ENCODE peak calls at places on chromosome 21, in five cellular contexts. U is bronchial epithelial cell, E is B cell, B is foreskin fibroblast, J is nephron progenitor cell. M is an unnamed sample.
A peak's percentile ranks its signal among the peaks of the same experiment; 100 is the strongest.

GRCh38 chr21:45158491-45159423 is 84.4 kb downstream of the ADARB1 start:
- DNase-seq in U (no peak), E (no peak), B (no peak), J (no peak), M (no peak)

GRCh38 chr21:43889055-43889454 is 24.0 kb downstream of the AGPAT3 start:
- DNase-seq in U (no peak), E (no peak), B (no peak), J (no peak), M (no peak)

GRCh38 chr21:17903029-17903806 is 84.1 kb upstream of the C21orf91 start:
- DNase-seq in U (peak; percentile 61), E (no peak), B (peak; percentile 38), J (no peak), M (peak; percentile 43)

GRCh38 chr21:44354001-44354405 is 582 bp downstream of the TRPM2 start:
- DNase-seq in U (no peak), E (no peak), B (no peak), J (no peak), M (no peak)

GRCh38 chr21:37582613-37583012 is 216.0 kb downstream of the DYRK1A start:
- DNase-seq in U (no peak), E (no peak), B (peak; percentile 78), J (no peak), M (peak; percentile 55)

GRCh38 chr21:34635307-34635706 is 20.4 kb upstream of the RCAN1 start:
- DNase-seq in U (no peak), E (no peak), B (no peak), J (no peak), M (no peak)

GRCh38 chr21:46063227-46063626 is 34.7 kb upstream of the COL6A2 start:
- DNase-seq in U (no peak), E (no peak), B (peak; percentile 51), J (no peak), M (no peak)

GRCh38 chr21:20856926-20857325 is 141.3 kb upstream of the NCAM2 start:
- DNase-seq in U (no peak), E (no peak), B (no peak), J (no peak), M (no peak)

GRCh38 chr21:37208741-37209225 is 58.4 kb downstream of the VPS26C start:
- DNase-seq in U (no peak), E (peak; percentile 64), B (no peak), J (peak; percentile 46), M (peak; percentile 74)

GRCh38 chr21:43281661-43282357 is 113.0 kb downstream of the CRYAA start:
- DNase-seq in U (no peak), E (no peak), B (no peak), J (no peak), M (no peak)

GRCh38 chr21:36791695-36792451 is 93.0 kb downstream of the SIM2 start:
- DNase-seq in U (no peak), E (no peak), B (no peak), J (no peak), M (no peak)

GRCh38 chr21:36115138-36115710 is 19.7 kb upstream of the CBR3 start:
- DNase-seq in U (no peak), E (no peak), B (no peak), J (no peak), M (no peak)

GRCh38 chr21:40054403-40054802 is 187.2 kb downstream of the PCP4 start:
- DNase-seq in U (peak; percentile 57), E (no peak), B (no peak), J (no peak), M (no peak)

GRCh38 chr21:40143822-40144525 is 276.7 kb downstream of the PCP4 start:
- DNase-seq in U (peak; percentile 33), E (no peak), B (peak; percentile 55), J (peak; percentile 84), M (peak; percentile 27)

GRCh38 chr21:34333150-34333739 is 30.6 kb upstream of the KCNE2 start:
- DNase-seq in U (no peak), E (no peak), B (peak; percentile 60), J (no peak), M (no peak)

GRCh38 chr21:42991992-42992740 is 17.8 kb downstream of the PKNOX1 start:
- DNase-seq in U (peak; percentile 27), E (no peak), B (peak; percentile 96), J (no peak), M (no peak)

GRCh38 chr21:36134820-36135390 is at the start of gene CBR3:
- DNase-seq in U (no peak), E (no peak), B (peak; percentile 77), J (peak; percentile 40), M (peak; percentile 39)

GRCh38 chr21:32403201-32403701 is 9.3 kb upstream of the EVA1C start:
- DNase-seq in U (peak; percentile 39), E (no peak), B (peak; percentile 84), J (peak; percentile 57), M (peak; percentile 51)

GRCh38 chr21:33063907-33064622 is 5.9 kb upstream of the OLIG1 start:
- DNase-seq in U (no peak), E (no peak), B (no peak), J (no peak), M (no peak)

GRCh38 chr21:25307489-25307888 is 299.8 kb downstream of the MRPL39 start:
- DNase-seq in U (peak; percentile 20), E (no peak), B (peak; percentile 53), J (no peak), M (no peak)

GRCh38 chr21:33901421-33902288 is 13.9 kb downstream of the ATP5PO start:
- DNase-seq in U (peak; percentile 34), E (no peak), B (peak; percentile 71), J (peak; percentile 41), M (no peak)

GRCh38 chr21:14453339-14453738 is 70.4 kb upstream of the HSPA13 start:
- DNase-seq in U (no peak), E (no peak), B (no peak), J (no peak), M (peak; percentile 37)

GRCh38 chr21:45110873-45111624 is 36.7 kb downstream of the ADARB1 start:
- DNase-seq in U (no peak), E (peak; percentile 49), B (no peak), J (no peak), M (no peak)

GRCh38 chr21:43772368-43772870 is 3.7 kb downstream of the CSTB start:
- DNase-seq in U (no peak), E (no peak), B (no peak), J (no peak), M (no peak)

GRCh38 chr21:46564391-46564790 is 40.5 kb downstream of the S100B start:
- DNase-seq in U (no peak), E (no peak), B (no peak), J (no peak), M (no peak)

GRCh38 chr21:35904995-35905972 is 155.0 kb downstream of the SETD4 start:
- DNase-seq in U (no peak), E (no peak), B (no peak), J (no peak), M (no peak)

GRCh38 chr21:45970674-45971486 is 10.7 kb upstream of the COL6A1 start:
- DNase-seq in U (no peak), E (no peak), B (peak; percentile 83), J (peak; percentile 85), M (peak; percentile 74)

GRCh38 chr21:26844258-26845065 is 747 bp downstream of the ADAMTS1 start:
- DNase-seq in U (no peak), E (no peak), B (peak; percentile 71), J (peak; percentile 67), M (no peak)
- TF ChIP-seq CTCF in U (peak; percentile 8), E (no peak), B (peak; percentile 20), J (no peak), M (no peak)

GRCh38 chr21:31142600-31142999 is 104.3 kb upstream of the KRTAP19-8 start:
- DNase-seq in U (no peak), E (no peak), B (no peak), J (no peak), M (no peak)
- TF ChIP-seq CTCF in U (peak; percentile 20), E (no peak), B (no peak), J (no peak), M (peak; percentile 6)

GRCh38 chr21:16855164-16855667 is 657.6 kb upstream of the CXADR start:
- DNase-seq in U (no peak), E (no peak), B (no peak), J (no peak), M (no peak)

GRCh38 chr21:16851054-16851453 is 661.8 kb upstream of the CXADR start:
- DNase-seq in U (no peak), E (no peak), B (no peak), J (no peak), M (no peak)
- TF ChIP-seq CTCF in U (peak; percentile 4), E (no peak), B (no peak), J (peak; percentile 17), M (no peak)

DNA sequence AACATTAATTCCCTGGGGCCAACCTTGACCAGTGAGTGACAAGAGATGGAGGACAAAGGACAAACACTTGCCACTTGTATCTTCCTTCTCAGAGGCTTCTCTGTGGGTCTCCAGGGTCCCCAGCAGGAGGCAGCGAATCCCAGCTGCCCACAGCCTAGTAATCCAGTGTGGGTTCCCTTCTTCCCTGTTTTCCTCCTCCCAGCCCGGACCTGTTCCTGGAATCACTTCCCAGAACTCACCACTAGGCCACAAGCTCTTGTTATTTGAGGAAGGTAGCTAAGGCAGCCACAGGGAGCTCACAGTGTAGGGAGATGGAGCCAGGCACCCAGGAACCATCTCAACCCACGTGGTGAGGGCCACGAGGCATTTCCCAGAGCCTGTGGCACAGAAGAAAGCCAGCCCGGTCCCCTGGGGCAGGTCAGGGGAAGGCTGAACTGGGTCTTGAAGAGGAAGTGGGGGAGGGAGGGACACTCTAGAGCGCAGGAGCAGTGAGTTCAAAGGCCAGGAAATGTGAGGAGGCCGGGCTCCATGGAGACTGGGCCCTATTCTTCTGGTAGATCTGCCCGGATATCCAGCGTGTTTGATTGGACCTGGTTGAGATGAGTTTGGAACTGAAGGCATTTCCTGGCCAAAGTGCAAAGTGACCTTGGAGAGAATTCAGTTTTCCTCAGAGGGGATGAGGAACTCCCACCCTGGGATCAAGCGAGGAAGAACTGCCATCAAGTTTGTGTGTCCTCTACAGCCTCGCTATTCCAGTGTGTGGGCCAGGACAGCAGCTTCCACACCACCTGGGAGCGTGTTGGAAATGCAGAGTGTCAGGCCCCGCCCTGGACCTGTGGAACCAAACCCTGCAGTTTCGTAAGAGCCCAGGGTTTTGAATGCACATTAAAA is 20.3 kb upstream of the C2CD2 start:
- DNase-seq in U (no peak), E (no peak), B (no peak), J (no peak), M (peak; percentile 60)
- TF ChIP-seq CTCF in U (no peak), E (no peak), B (peak; percentile 13), J (no peak), M (no peak)

M was measured in GM10248.